ENCODE peak calls at places on chromosome 20, in seven cellular contexts. Q is posterior cingulate gyrus, D is D341Med, F is COR-L47, X is Caki2, K is NCI-H774, Y is aorta. O is an unnamed sample.

GRCh38 chr20:57265649-57266250 is 691 bp downstream of the BMP7 start:
- DNase-seq in F (peak), D (peak), X (no peak), Y (no peak), Q (no peak), K (no peak), O (no peak)

GRCh38 chr20:31967830-31968249 is at the start of gene XKR7:
- DNase-seq in D (peak), X (peak), Y (no peak), K (peak), F (peak), Q (peak), O (peak)

GRCh38 chr20:63351811-63352591 is 9.1 kb downstream of the CHRNA4 start:
- DNase-seq in Y (no peak), D (no peak), Q (peak), F (peak), K (no peak), X (no peak), O (no peak)

GRCh38 chr20:25282034-25282781 is 34.3 kb downstream of the PYGB start:
- DNase-seq in Q (peak), F (no peak), Y (peak), K (no peak), X (no peak), D (no peak), O (no peak)

GRCh38 chr20:57849126-57849867 is 139.5 kb upstream of the PMEPA1 start:
- DNase-seq in Y (peak), K (no peak), X (no peak), Q (no peak), F (no peak), D (no peak), O (no peak)

GRCh38 chr20:20953738-20954657 is 152.2 kb downstream of the LINC00237 start:
- DNase-seq in K (no peak), F (no peak), D (no peak), Y (no peak), Q (no peak), X (no peak), O (no peak)

GRCh38 chr20:1469925-1470571 is 3.4 kb upstream of the NSFL1C start:
- DNase-seq in X (peak), D (peak), K (peak), F (peak), Y (peak), Q (peak), O (peak)

GRCh38 chr20:44209691-44210421 is 715 bp downstream of the OSER1 start:
- DNase-seq in K (no peak), Q (no peak), X (no peak), F (no peak), Y (no peak), D (peak), O (no peak)

GRCh38 chr20:40639956-40640355 is 49.1 kb downstream of the MAFB start:
- DNase-seq in F (no peak), Y (no peak), Q (no peak), X (no peak), D (no peak), K (no peak), O (no peak)

GRCh38 chr20:4444404-4444803 is 277.3 kb upstream of the PRND start:
- DNase-seq in Q (no peak), D (no peak), Y (no peak), K (no peak), F (no peak), X (no peak), O (no peak)

GRCh38 chr20:13638162-13638495 is 603 bp downstream of the TASP1 start:
- DNase-seq in X (no peak), D (no peak), Q (no peak), F (no peak), Y (no peak), K (no peak), O (peak)

O was measured in NCI-H748 treated with DMSO at 0.1 percent for 48 hours.